ENCODE peak calls at places on chromosome 17, in ten cellular contexts. A is A549; K is Caco-2; L is left lung; S is Panc1; I is mucosa of descending colon; Q is naive thymus-derived CD4-positive, alpha-beta T cell; N is sigmoid colon; Z is astrocyte; T is PC-3. R is an unnamed sample.

GRCh38 chr17:72618018-72618509 is 474.4 kb downstream of the SLC39A11 start:
- DNase-seq in I (peak; percentile 95), S (no peak), N (no peak), A (peak; percentile 43), Q (no peak), T (peak; percentile 76), L (no peak), Z (no peak), K (peak; percentile 97), R (no peak)

GRCh38 chr17:17350491-17351355 is 47.5 kb downstream of the NT5M start:
- DNase-seq in A (no peak), K (peak; percentile 77), Z (peak; percentile 25), S (no peak), L (no peak), T (peak; percentile 58), N (no peak), Q (no peak), I (no peak), R (peak; percentile 13)

GRCh38 chr17:64147110-64148016 is 17.4 kb upstream of the ERN1 start:
- DNase-seq in A (peak; percentile 37), Z (peak; percentile 36), L (no peak), K (peak; percentile 56), N (no peak), S (no peak), I (no peak), Q (peak; percentile 23), T (peak; percentile 52), R (no peak)

GRCh38 chr17:77375917-77376651 is 235.3 kb downstream of the SEC14L1 start:
- DNase-seq in K (no peak), N (peak; percentile 78), Z (peak; percentile 85), A (no peak), L (no peak), Q (peak; percentile 76), S (no peak), T (no peak), I (peak; percentile 86), R (peak; percentile 80)

GRCh38 chr17:2435852-2436251 is 35.0 kb upstream of the MNT start:
- DNase-seq in Q (no peak), N (no peak), T (no peak), L (no peak), S (no peak), I (no peak), K (no peak), Z (no peak), A (no peak), R (no peak)

GRCh38 chr17:17376362-17376761 is 73.2 kb downstream of the NT5M start:
- DNase-seq in N (no peak), Q (no peak), A (no peak), L (no peak), K (no peak), Z (no peak), I (no peak), S (peak; percentile 55), T (peak; percentile 63), R (no peak)

GRCh38 chr17:75632863-75633483 is at the start of gene SMIM5:
- DNase-seq in A (peak; percentile 87), Q (peak; percentile 83), N (peak; percentile 95), K (peak; percentile 86), L (peak; percentile 87), T (peak; percentile 92), I (peak; percentile 87), Z (peak; percentile 75), S (peak; percentile 35), R (peak; percentile 94)

GRCh38 chr17:40121191-40121885 is 433 bp upstream of the MSL1 start:
- DNase-seq in A (peak; percentile 61), Q (peak; percentile 46), L (peak; percentile 59), I (peak; percentile 68), Z (no peak), N (peak; percentile 83), K (no peak), T (peak; percentile 25), S (no peak), R (peak; percentile 72)

GRCh38 chr17:4043862-4044261 is 79.6 kb upstream of the ATP2A3 start:
- DNase-seq in T (no peak), A (no peak), N (no peak), L (no peak), K (no peak), Z (no peak), Q (no peak), S (no peak), I (peak; percentile 68), R (no peak)

DNA sequence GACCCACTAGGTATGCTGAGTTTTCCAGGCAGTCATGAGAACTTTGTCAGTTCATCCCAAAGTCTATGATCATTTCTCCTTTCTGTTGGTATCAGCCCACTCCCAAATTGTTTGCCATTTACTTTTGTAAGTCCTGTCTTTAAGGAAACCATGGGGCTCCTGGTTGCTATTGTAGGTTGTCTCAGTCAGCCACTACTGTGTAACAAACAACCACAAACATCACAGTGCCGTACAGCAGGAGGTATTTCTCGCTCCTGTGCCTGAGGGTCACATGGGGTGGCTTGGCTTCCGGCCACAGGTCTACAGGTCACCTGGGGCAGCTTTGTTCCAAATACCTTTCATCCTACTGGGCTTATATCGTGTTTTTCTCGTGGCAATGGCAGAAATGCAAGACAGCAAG is 71.6 kb downstream of the C17orf67 start:
- DNase-seq in N (no peak), A (no peak), L (no peak), T (no peak), S (no peak), I (no peak), Q (no peak), K (no peak), Z (no peak), R (no peak)
- H3K9me3 ChIP-seq in N (no peaks in the 10 kb centered on the region), A (no peaks in the 10 kb centered on the region), L (no peaks in the 10 kb centered on the region), T (no peaks in the 10 kb centered on the region), S (no peaks in the 10 kb centered on the region), I (no peaks in the 10 kb centered on the region), Q (no peaks in the 10 kb centered on the region), K (no peaks in the 10 kb centered on the region), Z (peaks cover 7% of the 10 kb centered on the region), R (no peaks in the 10 kb centered on the region)

DNA sequence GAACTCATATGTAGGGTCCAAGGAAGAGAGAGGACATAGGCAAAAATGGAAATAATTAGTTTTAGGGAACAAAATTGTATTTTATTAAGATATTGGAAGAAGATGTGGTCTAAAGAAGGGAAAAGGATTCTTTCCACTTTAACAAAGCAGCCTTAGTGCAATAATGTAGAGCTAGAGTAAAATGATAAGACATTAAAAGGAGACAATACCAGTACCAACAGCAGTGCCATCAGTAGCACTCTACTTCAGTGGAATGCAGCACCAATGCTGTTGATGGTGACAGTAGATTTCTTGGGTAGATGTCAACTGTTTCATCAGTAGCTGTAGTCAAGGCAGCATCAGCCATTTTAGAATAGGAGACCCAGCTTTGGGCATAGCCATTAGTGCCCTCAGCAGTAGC is 124.3 kb downstream of the BRIP1 start:
- DNase-seq in T (no peak), A (no peak), N (no peak), S (no peak), L (no peak), I (no peak), K (no peak), Q (no peak), Z (no peak), R (no peak)
- H3K9me3 ChIP-seq in T (no peaks in the 10 kb centered on the region), A (peaks cover 6% of the 10 kb centered on the region), N (peaks cover 3% of the 10 kb centered on the region), S (peaks cover 12% of the 10 kb centered on the region), L (peaks cover 33% of the 10 kb centered on the region), I (peaks cover 8% of the 10 kb centered on the region), K (peaks cover 6% of the 10 kb centered on the region), Q (no peaks in the 10 kb centered on the region), Z (no peaks in the 10 kb centered on the region), R (peaks cover 20% of the 10 kb centered on the region)

GRCh38 chr17:47970725-47971511 is at the start of gene CDK5RAP3:
- DNase-seq in T (peak; percentile 100), N (peak; percentile 100), Z (peak; percentile 95), S (peak; percentile 90), A (peak; percentile 100), I (peak; percentile 100), L (peak; percentile 100), Q (peak; percentile 99), K (peak; percentile 100), R (peak; percentile 100)

GRCh38 chr17:47969975-47970724 is 763 bp upstream of the CDK5RAP3 start:
- DNase-seq in S (no peak), T (no peak), Q (no peak), L (no peak), A (no peak), K (no peak), I (no peak), N (no peak), Z (no peak), R (no peak)

GRCh38 chr17:47966079-47966519 is 4.8 kb upstream of the CDK5RAP3 start:
- DNase-seq in Q (no peak), N (no peak), T (peak; percentile 38), A (peak; percentile 66), K (peak; percentile 96), S (no peak), L (no peak), Z (no peak), I (peak; percentile 71), R (no peak)

GRCh38 chr17:47967607-47968252 is 3.2 kb upstream of the CDK5RAP3 start:
- DNase-seq in Q (no peak), Z (peak; percentile 74), T (peak; percentile 98), A (peak; percentile 80), K (peak; percentile 71), N (no peak), S (no peak), I (no peak), L (no peak), R (peak; percentile 84)

GRCh38 chr17:47968836-47969235 is 2.1 kb upstream of the CDK5RAP3 start:
- DNase-seq in N (no peak), I (no peak), L (no peak), Z (no peak), K (no peak), Q (no peak), A (no peak), T (no peak), S (no peak), R (no peak)
- H3K9me3 ChIP-seq in N (no peaks in the 10 kb centered on the region), I (no peaks in the 10 kb centered on the region), L (no peaks in the 10 kb centered on the region), Z (no peaks in the 10 kb centered on the region), K (no peaks in the 10 kb centered on the region), Q (no peaks in the 10 kb centered on the region), A (no peaks in the 10 kb centered on the region), T (no peaks in the 10 kb centered on the region), S (no peaks in the 10 kb centered on the region), R (no peaks in the 10 kb centered on the region)

GRCh38 chr17:22459331-22459952 is 767.1 kb downstream of the KCNJ18 start:
- DNase-seq in K (no peak), A (no peak), S (no peak), N (no peak), Q (no peak), T (no peak), Z (no peak), I (no peak), L (no peak), R (no peak)
- H3K9me3 ChIP-seq in K (no peaks in the 10 kb centered on the region), A (no peaks in the 10 kb centered on the region), S (no peaks in the 10 kb centered on the region), N (peaks cover 5% of the 10 kb centered on the region), Q (no peaks in the 10 kb centered on the region), T (no peaks in the 10 kb centered on the region), Z (peaks cover 5% of the 10 kb centered on the region), I (peaks cover 55% of the 10 kb centered on the region), L (peaks cover 39% of the 10 kb centered on the region), R (no peaks in the 10 kb centered on the region)